ENCODE peak calls at places on chromosomes 16 and 17, in nine cellular contexts. C is ascending aorta, Y is choroid plexus epithelial cell, J is fibroblast of mammary gland, S is lower leg skin, G is HFF-Myc, U is NB4, K is neural progenitor cell, T is transverse colon. A is an unnamed sample.

GRCh38 chr16:66521951-66522771 is 27.8 kb downstream of the TK2 start:
- DNase-seq in C (no peak), Y (peak), J (peak), S (no peak), G (no peak), U (peak), K (no peak), T (peak), A (no peak)

GRCh38 chr17:21286066-21286770 is 1.7 kb downstream of the MAP2K3 start:
- DNase-seq in C (peak), Y (peak), J (peak), S (peak), G (peak), U (peak), K (peak), T (peak), A (peak)

GRCh38 chr16:27326738-27327585 is 13.2 kb downstream of the IL4R start:
- DNase-seq in C (peak), Y (peak), J (peak), S (peak), G (peak), U (peak), K (peak), T (peak), A (peak)

GRCh38 chr17:36879027-36879426 is 58.2 kb upstream of the LHX1 start:
- DNase-seq in C (no peak), Y (no peak), J (no peak), S (no peak), G (no peak), U (no peak), K (no peak), T (no peak), A (no peak)

GRCh38 chr17:50170662-50171370 is 5.0 kb downstream of the SGCA start:
- DNase-seq in C (no peak), Y (no peak), J (peak), S (no peak), G (no peak), U (peak), K (no peak), T (no peak), A (no peak)

GRCh38 chr17:50301891-50302584 is 27.8 kb downstream of the TMEM92 start:
- DNase-seq in C (no peak), Y (no peak), J (no peak), S (no peak), G (no peak), U (peak), K (no peak), T (no peak), A (no peak)

GRCh38 chr17:37833237-37833859 is 88.5 kb upstream of the HNF1B start:
- DNase-seq in C (no peak), Y (no peak), J (no peak), S (no peak), G (no peak), U (peak), K (no peak), T (peak), A (no peak)

GRCh38 chr16:81711609-81712329 is 67.3 kb upstream of the PLCG2 start:
- DNase-seq in C (peak), Y (peak), J (peak), S (no peak), G (peak), U (peak), K (peak), T (peak), A (peak)

GRCh38 chr17:3026125-3026855 is 37.1 kb downstream of the OR1D5 start:
- DNase-seq in C (no peak), Y (no peak), J (no peak), S (no peak), G (no peak), U (no peak), K (no peak), T (no peak), A (no peak)

GRCh38 chr17:53837131-53837530 is 14.4 kb downstream of the KIF2B start:
- DNase-seq in C (no peak), Y (peak), J (peak), S (no peak), G (no peak), U (no peak), K (no peak), T (no peak), A (no peak)

GRCh38 chr16:70697601-70698170 is 11.8 kb upstream of the MTSS2 start:
- DNase-seq in C (no peak), Y (peak), J (no peak), S (no peak), G (no peak), U (peak), K (no peak), T (no peak), A (peak)

GRCh38 chr17:73498176-73498575 is 146.1 kb downstream of the SDK2 start:
- DNase-seq in C (no peak), Y (no peak), J (no peak), S (no peak), G (no peak), U (no peak), K (no peak), T (no peak), A (no peak)

GRCh38 chr16:2196162-2196980 is at the start of gene CASKIN1:
- DNase-seq in C (no peak), Y (peak), J (no peak), S (no peak), G (no peak), U (peak), K (peak), T (no peak), A (no peak)

GRCh38 chr16:10039220-10040096 is 142.8 kb downstream of the GRIN2A start:
- DNase-seq in C (no peak), Y (no peak), J (peak), S (no peak), G (no peak), U (peak), K (peak), T (no peak), A (no peak)

GRCh38 chr16:31128711-31129567 is 6.6 kb downstream of the PRSS8 start:
- DNase-seq in C (no peak), Y (no peak), J (no peak), S (no peak), G (no peak), U (peak), K (no peak), T (peak), A (no peak)

GRCh38 chr16:48384305-48384981 is 770 bp downstream of the SIAH1 start:
- DNase-seq in C (peak), Y (peak), J (peak), S (peak), G (no peak), U (peak), K (peak), T (peak), A (no peak)

GRCh38 chr17:80352991-80353665 is 61.8 kb upstream of the ENDOV start:
- DNase-seq in C (no peak), Y (no peak), J (no peak), S (no peak), G (no peak), U (no peak), K (no peak), T (no peak), A (no peak)

GRCh38 chr16:81554993-81555392 is 110.4 kb downstream of the CMIP start:
- DNase-seq in C (no peak), Y (peak), J (no peak), S (no peak), G (no peak), U (no peak), K (no peak), T (no peak), A (no peak)

GRCh38 chr16:68360547-68360946 is 49.7 kb downstream of the PRMT7 start:
- DNase-seq in C (no peak), Y (no peak), J (no peak), S (no peak), G (no peak), U (no peak), K (no peak), T (no peak), A (no peak)

GRCh38 chr16:89201467-89202377 is 1.4 kb upstream of the SLC22A31 start:
- DNase-seq in C (no peak), Y (peak), J (peak), S (peak), G (peak), U (peak), K (peak), T (peak), A (no peak)
- H3K4me3 ChIP-seq in C (peak), Y (no peak), J (no peak), S (no peak), G (no peak), U (peak), K (peak), T (peak), A (peak)

GRCh38 chr16:73047536-73048291 is at the start of gene ZFHX3:
- DNase-seq in C (peak), Y (peak), J (no peak), S (peak), G (no peak), U (peak), K (peak), T (peak), A (no peak)

GRCh38 chr16:73047221-73047535 is 750 bp downstream of the ZFHX3 start:
- DNase-seq in C (no peak), Y (peak), J (peak), S (no peak), G (no peak), U (no peak), K (no peak), T (no peak), A (peak)

GRCh38 chr16:73049051-73049910 is 1.4 kb upstream of the ZFHX3 start:
- DNase-seq in C (no peak), Y (no peak), J (no peak), S (no peak), G (no peak), U (no peak), K (no peak), T (no peak), A (no peak)

GRCh38 chr16:73048292-73049050 is 543 bp upstream of the ZFHX3 start:
- DNase-seq in C (peak), Y (no peak), J (no peak), S (no peak), G (no peak), U (no peak), K (peak), T (peak), A (no peak)

GRCh38 chr16:73046484-73047214 is 1.3 kb downstream of the ZFHX3 start:
- DNase-seq in C (no peak), Y (no peak), J (no peak), S (no peak), G (no peak), U (no peak), K (no peak), T (no peak), A (no peak)
- H3K4me3 ChIP-seq in C (peak), Y (no peak), J (no peak), S (no peak), G (peak), U (no peak), K (no peak), T (peak), A (peak)

DNA sequence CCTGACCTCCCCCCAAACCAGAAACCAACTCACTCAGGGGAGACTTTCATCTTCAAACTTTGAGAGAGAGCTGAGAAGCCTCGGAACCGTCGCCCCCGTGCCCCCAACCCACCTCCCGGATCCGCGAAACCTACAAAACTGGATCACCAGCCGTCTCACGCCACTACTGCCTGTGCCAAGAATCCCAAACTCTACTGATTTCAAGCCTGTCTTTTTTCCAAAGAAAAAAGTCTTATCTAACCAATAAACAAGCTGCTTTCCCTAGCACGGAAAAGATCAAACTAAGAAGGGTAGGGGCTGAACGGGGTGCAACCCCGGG is 2.0 kb downstream of the AXIN2 start:
- DNase-seq in C (no peak), Y (no peak), J (no peak), S (no peak), G (no peak), U (no peak), K (peak), T (no peak), A (no peak)
- H3K4me3 ChIP-seq in C (peak), Y (peak), J (peak), S (peak), G (peak), U (no peak), K (peak), T (peak), A (peak)

GRCh38 chr17:74858672-74859438 is 830 bp downstream of the GRIN2C start:
- DNase-seq in C (no peak), Y (no peak), J (no peak), S (no peak), G (no peak), U (no peak), K (no peak), T (no peak), A (no peak)
- H3K4me3 ChIP-seq in C (no peak), Y (no peak), J (no peak), S (no peak), G (no peak), U (no peak), K (no peak), T (no peak), A (no peak)

GRCh38 chr17:4739122-4740024 is at the start of the genes CXCL16 and ZMYND15:
- DNase-seq in C (peak), Y (peak), J (peak), S (no peak), G (no peak), U (peak), K (peak), T (peak), A (no peak)
- H3K4me3 ChIP-seq in C (peak), Y (peak), J (peak), S (peak), G (peak), U (peak), K (peak), T (peak), A (peak)

A was measured in BJ.